ENCODE peak calls at places on chromosome 7, in nine cellular contexts. C, S, Q, G, J, N, R, O and L are unnamed samples.

GRCh38 chr7:2070151-2070763 is 162.5 kb downstream of the MAD1L1 start:
- DNase-seq in C (no peak), J (no peak), Q (no peak), G (no peak), O (no peak), N (no peak), S (no peak), R (no peak), L (no peak)

GRCh38 chr7:108062250-108063014 is 59.5 kb upstream of the LAMB1 start:
- DNase-seq in G (no peak), J (no peak), S (no peak), C (no peak), N (no peak), O (no peak), Q (no peak), R (no peak), L (no peak)

GRCh38 chr7:20539201-20539600 is 76.3 kb upstream of the ABCB5 start:
- DNase-seq in N (no peak), Q (no peak), S (no peak), J (no peak), G (no peak), C (peak), O (peak), R (no peak), L (no peak)

GRCh38 chr7:80392229-80393169 is 119.4 kb downstream of the GNAT3 start:
- DNase-seq in Q (peak), R (no peak), J (no peak), O (peak), G (no peak), S (no peak), C (no peak), N (no peak), L (no peak)

GRCh38 chr7:32070051-32070405 is 179 bp downstream of the PDE1C start:
- DNase-seq in G (no peak), J (no peak), N (no peak), O (no peak), C (no peak), R (no peak), S (no peak), Q (no peak), L (no peak)

GRCh38 chr7:4888161-4888560 is 4.6 kb upstream of the RADIL start:
- DNase-seq in Q (no peak), C (no peak), O (no peak), G (no peak), S (no peak), J (no peak), N (no peak), R (no peak), L (no peak)

GRCh38 chr7:32518534-32519140 is 23.3 kb downstream of the AVL9 start:
- DNase-seq in Q (peak), R (no peak), G (no peak), J (no peak), C (peak), N (no peak), O (no peak), S (no peak), L (no peak)

GRCh38 chr7:1666251-1666778 is 3.8 kb upstream of the ELFN1 start:
- DNase-seq in Q (no peak), O (peak), N (peak), C (peak), J (no peak), S (no peak), G (no peak), R (no peak), L (no peak)

GRCh38 chr7:151078233-151079040 is 2.2 kb downstream of the FASTK start:
- DNase-seq in G (no peak), J (no peak), O (no peak), N (no peak), R (no peak), Q (peak), S (no peak), C (peak), L (no peak)

GRCh38 chr7:123748171-123748733 is 551 bp downstream of the WASL start:
- DNase-seq in R (peak), J (peak), O (peak), S (peak), G (no peak), C (peak), Q (peak), N (peak), L (peak)

GRCh38 chr7:33446551-33446950 is 317.2 kb downstream of the BBS9 start:
- DNase-seq in Q (no peak), C (no peak), G (no peak), O (no peak), N (no peak), S (no peak), J (no peak), R (no peak), L (no peak)

GRCh38 chr7:12493407-12493806 is 77.1 kb upstream of the SCIN start:
- DNase-seq in J (no peak), O (no peak), C (no peak), S (no peak), R (no peak), N (no peak), Q (peak), G (no peak), L (no peak)

GRCh38 chr7:16114633-16115032 is 306.7 kb downstream of the CRPPA start:
- DNase-seq in G (no peak), J (no peak), Q (peak), C (no peak), N (no peak), S (no peak), O (no peak), R (no peak), L (no peak)
- TF ChIP-seq CTCF in G (peak), J (peak), Q (peak), C (peak), N (peak), S (peak), O (peak), R (no peak), L (peak)

DNA sequence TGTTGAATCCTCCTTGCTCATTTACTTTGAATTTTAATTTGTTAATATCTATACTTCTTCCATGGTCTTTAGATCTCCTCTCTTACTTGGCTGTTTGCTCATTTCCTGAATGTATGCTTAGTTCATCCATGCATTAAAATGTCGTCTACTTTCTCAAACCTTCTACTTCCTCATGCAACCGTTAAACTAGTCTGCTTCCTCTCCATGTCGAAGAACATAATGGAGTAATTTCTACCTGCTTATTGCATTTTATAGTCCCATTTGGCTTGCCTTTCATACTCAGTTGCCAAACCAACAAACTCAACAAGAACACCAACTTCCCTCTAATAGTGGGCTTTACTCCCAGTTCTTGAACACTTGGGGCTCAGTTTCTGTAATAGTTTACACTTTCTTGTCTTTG is 43.8 kb upstream of the SEMA3D start:
- DNase-seq in S (no peak), J (no peak), N (no peak), O (no peak), C (no peak), G (no peak), Q (no peak), R (no peak), L (no peak)
- TF ChIP-seq CTCF in S (no peak), J (no peak), N (no peak), O (no peak), C (no peak), G (no peak), Q (no peak), R (no peak), L (no peak)

DNA sequence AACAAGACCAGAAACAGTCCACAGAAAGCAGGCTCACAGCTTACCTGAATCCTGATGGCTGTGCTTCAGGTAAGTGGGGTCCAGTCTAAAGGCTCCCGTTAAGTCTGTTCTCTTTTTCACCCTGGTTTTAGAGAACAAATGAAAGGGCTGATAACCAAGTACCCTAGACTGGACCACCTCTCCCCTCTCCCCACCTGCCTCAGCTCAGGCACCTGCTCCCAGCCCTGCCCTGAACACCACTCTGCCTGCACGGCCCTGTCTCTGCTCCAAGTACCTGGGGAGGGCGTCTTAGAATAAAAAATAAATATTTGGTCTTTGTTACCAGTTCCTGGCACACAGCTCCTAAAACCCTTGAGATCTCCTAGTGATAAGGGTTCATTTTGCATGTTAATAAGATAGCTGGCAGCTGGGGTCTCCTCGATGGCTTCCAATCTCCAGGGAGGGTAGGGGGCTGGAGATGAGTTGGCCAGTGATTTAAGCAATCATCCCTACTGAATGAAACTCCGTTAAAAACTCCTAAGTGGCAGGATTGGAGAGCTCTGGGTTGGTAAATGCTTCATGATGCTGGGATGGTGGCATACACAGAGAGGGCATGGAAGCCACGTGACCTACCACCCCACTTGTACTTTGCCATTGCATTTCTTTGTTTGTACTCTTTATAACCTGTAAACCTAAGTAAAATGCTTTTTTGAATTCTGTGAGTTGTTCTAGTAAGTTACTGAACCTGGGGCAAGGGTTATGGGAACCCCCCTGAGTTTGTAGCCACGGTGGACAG is 29.8 kb upstream of the FIGNL1 start:
- DNase-seq in Q (no peak), G (no peak), R (no peak), O (no peak), J (no peak), N (no peak), C (no peak), S (no peak), L (no peak)
- TF ChIP-seq CTCF in Q (no peak), G (no peak), R (no peak), O (no peak), J (no peak), N (no peak), C (no peak), S (no peak), L (no peak)

DNA sequence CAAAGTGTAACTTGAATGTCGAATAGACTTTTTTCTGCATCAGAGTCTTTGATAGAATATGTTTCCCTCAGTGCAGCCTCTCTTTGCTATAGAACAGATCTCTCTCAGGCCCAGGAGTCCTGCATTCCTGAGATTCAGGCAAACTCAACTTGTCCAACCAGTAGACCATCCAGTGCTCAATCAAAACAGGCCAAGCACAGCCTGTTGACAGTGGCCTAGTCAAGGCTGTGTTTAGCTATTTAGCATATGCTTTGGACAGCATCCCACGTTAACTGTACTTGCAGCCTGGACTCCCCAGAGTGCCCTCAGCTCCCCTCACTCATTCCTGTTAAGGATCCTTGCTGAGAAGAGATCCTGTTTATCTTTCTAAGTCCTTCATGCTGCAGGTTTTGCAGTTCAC is 16.3 kb downstream of the OR6V1 start:
- DNase-seq in R (no peak), N (no peak), O (no peak), J (no peak), C (no peak), Q (no peak), G (no peak), S (no peak), L (no peak)
- TF ChIP-seq CTCF in R (no peak), N (no peak), O (no peak), J (no peak), C (no peak), Q (no peak), G (no peak), S (no peak), L (no peak)

GRCh38 chr7:116593359-116594075 is 68.7 kb downstream of the CAV1 start:
- DNase-seq in J (no peak), R (no peak), O (no peak), C (no peak), N (no peak), Q (no peak), S (no peak), G (no peak), L (no peak)

GRCh38 chr7:116592445-116592844 is 67.6 kb downstream of the CAV1 start:
- DNase-seq in O (no peak), G (no peak), J (no peak), R (peak), Q (no peak), C (no peak), N (no peak), S (peak), L (peak)

GRCh38 chr7:116595063-116595462 is 70.2 kb downstream of the CAV1 start:
- DNase-seq in G (no peak), S (no peak), N (no peak), Q (no peak), J (no peak), R (no peak), O (no peak), C (no peak), L (no peak)

GRCh38 chr7:116591202-116592040 is 66.6 kb downstream of the CAV1 start:
- DNase-seq in C (no peak), R (no peak), O (no peak), J (no peak), N (no peak), G (no peak), Q (no peak), S (no peak), L (no peak)

DNA sequence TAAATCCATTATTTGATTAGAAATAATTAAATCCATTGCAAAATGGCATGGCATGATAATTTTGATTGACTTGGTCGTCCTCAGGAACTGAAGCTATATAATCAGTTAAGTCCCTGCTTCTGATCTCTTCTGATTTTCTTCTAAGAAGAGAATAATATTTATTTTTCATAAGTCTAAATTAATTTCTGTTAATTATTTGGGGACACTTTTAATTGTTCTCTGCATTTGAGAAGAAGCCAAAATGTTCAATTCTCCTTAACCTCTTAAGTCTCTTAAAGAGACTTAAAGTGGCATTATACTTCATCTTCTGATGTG is 67.2 kb downstream of the CAV1 start:
- DNase-seq in Q (no peak), C (no peak), R (no peak), S (no peak), N (no peak), J (no peak), O (no peak), G (no peak), L (no peak)
- TF ChIP-seq CTCF in Q (no peak), C (no peak), R (no peak), S (no peak), N (peak), J (no peak), O (peak), G (no peak), L (no peak)

DNA sequence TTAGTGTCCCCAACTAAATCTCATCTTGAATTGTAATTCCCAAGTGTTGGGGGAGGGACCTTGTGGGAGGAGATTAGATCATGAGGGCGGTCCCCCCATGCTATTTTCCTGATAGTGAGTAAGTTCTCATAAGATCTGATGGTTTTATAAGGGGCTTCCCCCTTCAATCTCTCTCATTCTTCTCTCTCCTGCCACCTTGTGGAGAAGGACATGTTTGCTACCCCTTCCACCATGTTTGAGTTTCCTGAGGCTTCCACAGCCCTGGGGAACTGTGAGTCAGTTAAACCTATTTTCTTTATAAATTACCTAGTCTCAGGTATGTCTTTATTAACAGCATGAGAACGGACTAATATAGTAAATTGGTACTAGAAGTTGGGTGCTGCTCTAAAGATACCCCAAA is 365.6 kb downstream of the ANKRD7 start:
- DNase-seq in R (no peak), N (peak), C (peak), O (no peak), Q (no peak), G (no peak), J (no peak), S (no peak), L (no peak)
- TF ChIP-seq CTCF in R (no peak), N (peak), C (peak), O (no peak), Q (peak), G (no peak), J (peak), S (no peak), L (no peak)